ENCODE peak calls at places on chromosomes 11 and 22, in nine cellular contexts. Q is WERI-Rb-1, V is lower lobe of right lung, A is HCT116, K is neural crest cell, G is omental fat pad, T is OCI-LY7, H is choroid plexus epithelial cell, F is nephron progenitor cell. M is an unnamed sample.

GRCh38 chr11:36510567-36511020 is 522 bp upstream of the TRAF6 start:
- DNase-seq in A (no peak), H (peak), F (no peak), K (no peak), T (no peak), Q (no peak), G (no peak), V (no peak), M (peak)

GRCh38 chr11:62012451-62013265 is 45.2 kb upstream of the FTH1 start:
- DNase-seq in A (no peak), G (no peak), F (no peak), K (no peak), Q (no peak), V (no peak), H (peak), T (no peak), M (peak)

GRCh38 chr22:21876486-21877176 is 9.2 kb upstream of the MAPK1 start:
- DNase-seq in A (no peak), F (no peak), Q (no peak), T (no peak), H (peak), G (no peak), V (no peak), K (no peak), M (no peak)

GRCh38 chr22:47192651-47193437 is 430.4 kb downstream of the TBC1D22A start:
- DNase-seq in A (peak), F (no peak), G (peak), K (no peak), T (peak), H (no peak), V (peak), Q (no peak), M (no peak)

GRCh38 chr22:29244785-29245625 is 22.8 kb downstream of the RHBDD3 start:
- DNase-seq in F (no peak), G (no peak), Q (no peak), K (no peak), V (no peak), H (no peak), A (no peak), T (no peak), M (no peak)

GRCh38 chr11:66912361-66912760 is 45.8 kb downstream of the PC start:
- DNase-seq in T (no peak), G (no peak), V (no peak), A (no peak), F (no peak), Q (no peak), H (no peak), K (no peak), M (no peak)

GRCh38 chr11:84800755-84801346 is 826.3 kb downstream of the DLG2 start:
- DNase-seq in A (peak), G (no peak), T (no peak), K (no peak), Q (no peak), F (no peak), H (peak), V (no peak), M (peak)

GRCh38 chr11:43830928-43831440 is 49.6 kb upstream of the ALKBH3 start:
- DNase-seq in G (peak), A (peak), T (no peak), V (no peak), Q (no peak), F (no peak), H (peak), K (no peak), M (peak)

GRCh38 chr22:47369020-47369419 is 606.6 kb downstream of the TBC1D22A start:
- DNase-seq in G (no peak), Q (peak), T (no peak), H (no peak), A (no peak), V (no peak), K (no peak), F (no peak), M (no peak)

GRCh38 chr11:12287009-12287373 is 90.4 kb upstream of the PARVA start:
- DNase-seq in T (no peak), Q (no peak), G (no peak), H (peak), A (peak), V (no peak), F (no peak), K (no peak), M (peak)

GRCh38 chr22:35303029-35303624 is 3.4 kb downstream of the TOM1 start:
- DNase-seq in G (no peak), F (no peak), K (no peak), V (no peak), A (no peak), Q (no peak), T (no peak), H (peak), M (no peak)

GRCh38 chr11:111189466-111189865 is 56.1 kb upstream of the POU2AF2 start:
- DNase-seq in A (no peak), T (peak), H (peak), G (no peak), K (no peak), V (no peak), F (no peak), Q (no peak), M (peak)

GRCh38 chr11:126331286-126331685 is 24.2 kb upstream of the ST3GAL4 start:
- DNase-seq in F (no peak), T (no peak), H (no peak), K (no peak), A (no peak), V (no peak), G (no peak), Q (no peak), M (no peak)

GRCh38 chr11:47766363-47767227 is 546 bp downstream of the FNBP4 start:
- DNase-seq in V (peak), Q (peak), F (peak), T (peak), A (no peak), G (peak), H (peak), K (peak), M (peak)

GRCh38 chr22:20273720-20274119 is 5.6 kb upstream of the RTN4R start:
- DNase-seq in G (no peak), T (no peak), F (no peak), A (no peak), V (no peak), K (no peak), H (no peak), Q (no peak), M (no peak)

GRCh38 chr11:2885017-2885675 is 429 bp downstream of the CDKN1C start:
- DNase-seq in T (no peak), A (no peak), V (peak), G (no peak), F (peak), Q (peak), H (peak), K (peak), M (peak)

GRCh38 chr22:24827305-24827704 is 21.3 kb downstream of the SGSM1 start:
- DNase-seq in G (no peak), K (no peak), H (no peak), F (no peak), V (peak), T (no peak), Q (no peak), A (no peak), M (no peak)

GRCh38 chr11:75480185-75480889 is 45.4 kb downstream of the GDPD5 start:
- DNase-seq in G (no peak), T (no peak), K (no peak), Q (no peak), A (no peak), F (no peak), V (no peak), H (no peak), M (no peak)

GRCh38 chr11:66124564-66124963 is 54.5 kb downstream of the PACS1 start:
- DNase-seq in A (no peak), G (no peak), K (no peak), F (no peak), T (no peak), Q (no peak), V (no peak), H (no peak), M (peak)

GRCh38 chr22:26215766-26216165 is 46.5 kb downstream of the SEZ6L start:
- DNase-seq in K (no peak), A (no peak), F (no peak), Q (no peak), V (no peak), G (no peak), T (no peak), H (no peak), M (no peak)

GRCh38 chr22:50293441-50294318 is 13.8 kb downstream of the PLXNB2 start:
- DNase-seq in G (no peak), F (peak), H (peak), K (no peak), A (no peak), T (peak), V (peak), Q (no peak), M (peak)

GRCh38 chr11:29019960-29020683 is 911.9 kb downstream of the METTL15 start:
- DNase-seq in F (peak), V (no peak), T (no peak), G (no peak), A (peak), H (peak), Q (peak), K (peak), M (peak)

GRCh38 chr11:85694385-85694980 is 8.5 kb upstream of the CCDC89 start:
- DNase-seq in A (peak), V (no peak), T (peak), F (no peak), Q (no peak), K (no peak), G (no peak), H (peak), M (peak)

GRCh38 chr11:119727523-119728081 is 1.4 kb downstream of the NECTIN1 start:
- DNase-seq in F (peak), A (no peak), V (peak), T (peak), G (no peak), K (peak), Q (peak), H (no peak), M (peak)

GRCh38 chr11:67396258-67396581 is 4.4 kb downstream of the RAD9A start:
- DNase-seq in T (peak), F (no peak), V (no peak), G (no peak), A (no peak), H (no peak), Q (no peak), K (no peak), M (no peak)

GRCh38 chr11:77557553-77557952 is 32.2 kb upstream of the AQP11 start:
- DNase-seq in A (no peak), H (peak), T (no peak), G (no peak), Q (peak), V (no peak), K (no peak), F (no peak), M (peak)

GRCh38 chr11:62399172-62399867 is 19.5 kb upstream of the SCGB1A1 start:
- DNase-seq in G (no peak), F (no peak), T (no peak), H (peak), V (no peak), A (no peak), Q (no peak), K (no peak), M (no peak)

GRCh38 chr11:57427692-57428082 is 766 bp upstream of the SLC43A3 start:
- DNase-seq in Q (no peak), V (no peak), A (no peak), G (peak), F (no peak), T (no peak), H (no peak), K (no peak), M (peak)

GRCh38 chr11:115552151-115552550 is 47.9 kb upstream of the CADM1 start:
- DNase-seq in A (no peak), Q (no peak), H (no peak), T (no peak), K (no peak), V (no peak), F (no peak), G (no peak), M (no peak)

GRCh38 chr11:129854229-129854805 is 38.7 kb downstream of the TMEM45B start:
- DNase-seq in F (no peak), V (no peak), A (no peak), G (no peak), H (no peak), Q (no peak), K (no peak), T (no peak), M (peak)

GRCh38 chr22:45602824-45603301 is 68.8 kb upstream of the ATXN10 start:
- DNase-seq in K (no peak), T (peak), Q (no peak), F (no peak), H (peak), G (no peak), V (peak), A (peak), M (no peak)

DNA sequence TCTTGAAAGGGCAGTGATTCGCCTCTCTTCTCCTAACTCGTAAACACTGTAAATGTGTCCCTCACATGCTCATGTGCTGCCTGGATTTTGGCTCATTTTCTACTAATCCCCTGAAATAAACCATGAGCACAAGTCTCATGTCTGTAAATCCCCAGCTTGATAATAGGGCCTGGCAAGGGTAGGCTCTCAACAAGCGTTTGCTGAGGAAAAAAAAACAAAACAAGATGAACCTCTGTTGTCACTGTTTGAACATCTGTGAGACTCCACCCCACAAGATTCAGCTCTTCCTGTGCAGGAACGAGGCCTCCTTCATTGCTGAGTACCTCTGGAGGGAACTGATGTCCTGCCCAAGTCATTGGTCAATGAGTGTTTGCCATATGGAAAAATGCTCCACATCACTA is 4.5 kb upstream of the CYB5R2 start:
- DNase-seq in A (no peak), T (no peak), V (no peak), K (no peak), G (no peak), H (peak), Q (no peak), F (no peak), M (peak)
- TF ChIP-seq CTCF in A (no peak), T (no peak), V (no peak), K (no peak), G (no peak), H (no peak), Q (no peak), F (no peak), M (no peak)

GRCh38 chr11:60658409-60658808 is 41.0 kb upstream of the MS4A8 start:
- DNase-seq in H (no peak), G (no peak), K (no peak), A (no peak), T (no peak), F (no peak), V (no peak), Q (no peak), M (no peak)

GRCh38 chr11:60657880-60658279 is 41.5 kb upstream of the MS4A8 start:
- DNase-seq in Q (peak), T (no peak), H (no peak), K (no peak), G (no peak), A (no peak), F (no peak), V (no peak), M (no peak)
- TF ChIP-seq CTCF in Q (peak), T (no peak), H (no peak), K (no peak), G (no peak), A (no peak), F (no peak), V (no peak), M (no peak)

DNA sequence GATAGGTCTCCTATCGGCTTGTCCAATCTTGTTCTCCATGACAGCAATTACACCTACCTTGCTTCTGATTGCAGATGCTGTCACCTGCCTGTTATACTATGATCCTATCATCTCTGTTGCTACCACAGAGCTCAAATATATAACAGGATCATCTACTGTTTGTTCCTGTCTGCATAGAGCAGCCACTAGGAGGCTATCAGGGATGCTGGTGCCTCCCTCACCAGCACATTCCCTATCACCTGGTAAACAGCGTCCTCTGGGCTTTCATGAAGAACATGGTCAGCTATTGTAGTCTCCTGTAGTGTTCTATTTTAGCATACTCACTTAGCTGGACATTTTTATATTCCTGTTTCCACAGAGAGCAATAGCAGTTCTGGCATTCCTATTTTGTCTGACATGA is 87.8 kb upstream of the FAT3 start:
- DNase-seq in T (no peak), K (no peak), A (no peak), G (no peak), H (no peak), F (no peak), Q (peak), V (no peak), M (no peak)
- TF ChIP-seq CTCF in T (no peak), K (peak), A (no peak), G (no peak), H (no peak), F (no peak), Q (peak), V (no peak), M (peak)

DNA sequence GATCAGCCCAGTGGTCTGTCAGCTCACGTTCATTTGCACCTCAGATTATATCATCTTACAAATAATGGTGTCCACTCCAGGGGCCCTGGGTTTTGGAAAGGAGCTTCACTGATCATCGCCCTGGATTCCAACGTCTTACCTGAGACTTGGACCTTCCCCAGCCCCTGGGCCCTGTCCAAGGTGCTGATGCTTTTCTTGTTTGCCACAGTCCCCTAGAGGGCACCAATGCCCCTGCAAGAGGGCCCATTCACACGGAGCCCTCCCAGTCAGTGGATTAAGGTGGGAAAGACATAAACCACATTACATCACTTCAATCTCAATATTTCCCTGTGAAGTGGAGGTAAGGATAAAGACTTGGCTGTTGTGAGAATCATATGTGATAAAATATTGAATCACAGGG is 167.2 kb downstream of the BUD13 start:
- DNase-seq in F (peak), H (peak), Q (peak), T (peak), A (peak), K (peak), V (no peak), G (no peak), M (peak)
- TF ChIP-seq CTCF in F (peak), H (peak), Q (peak), T (peak), A (peak), K (peak), V (peak), G (no peak), M (peak)

M was measured in epithelial cell of esophagus.